ENCODE peak calls at places on chromosomes 11 and 22, in seven cellular contexts. G, F, Z, L, X, R and K are unnamed samples.

GRCh38 chr11:17343907-17344306 is 7.7 kb upstream of the NCR3LG1 start:
- DNase-seq in G (peak; percentile 56), R (no peak), X (no peak), L (no peak), Z (no peak), F (no peak), K (no peak)

GRCh38 chr11:69374110-69374981 is 80.4 kb downstream of the MYEOV start:
- DNase-seq in F (no peak), X (no peak), R (no peak), G (no peak), L (peak; percentile 82), Z (no peak), K (no peak)

GRCh38 chr11:126061707-126062678 is 673 bp downstream of the CDON start:
- DNase-seq in L (peak; percentile 56), R (no peak), F (no peak), X (no peak), Z (peak; percentile 66), G (peak; percentile 23), K (peak; percentile 17)

GRCh38 chr11:57240757-57241156 is 3.7 kb upstream of the APLNR start:
- DNase-seq in X (no peak), F (no peak), G (no peak), Z (no peak), R (no peak), L (peak; percentile 89), K (no peak)

GRCh38 chr11:69943066-69943465 is 123.8 kb upstream of the FGF3 start:
- DNase-seq in L (no peak), X (no peak), G (peak; percentile 31), F (no peak), Z (peak; percentile 41), R (no peak), K (no peak)

GRCh38 chr22:39249081-39249704 is 4.4 kb upstream of the PDGFB start:
- DNase-seq in R (no peak), G (no peak), F (no peak), Z (no peak), L (no peak), X (no peak), K (no peak)

GRCh38 chr11:118643995-118644345 is 35.5 kb downstream of the TREH start:
- DNase-seq in F (no peak), X (no peak), R (no peak), Z (no peak), L (no peak), G (no peak), K (no peak)

GRCh38 chr11:76665172-76665571 is 5.4 kb downstream of the LRRC32 start:
- DNase-seq in Z (no peak), L (peak; percentile 11), R (no peak), F (no peak), X (no peak), G (no peak), K (no peak)

GRCh38 chr11:94876222-94876621 is 97.1 kb downstream of the CWC15 start:
- DNase-seq in F (no peak), L (no peak), Z (no peak), G (no peak), R (no peak), X (no peak), K (no peak)

GRCh38 chr11:131868769-131869482 is 498.5 kb downstream of the NTM start:
- DNase-seq in G (no peak), F (no peak), X (no peak), L (no peak), R (no peak), Z (no peak), K (no peak)

GRCh38 chr11:131864205-131864604 is 493.8 kb downstream of the NTM start:
- DNase-seq in R (no peak), X (no peak), G (no peak), Z (no peak), L (peak; percentile 72), F (no peak), K (no peak)

GRCh38 chr11:131867457-131868257 is 497.2 kb downstream of the NTM start:
- DNase-seq in L (peak; percentile 70), R (no peak), G (no peak), X (no peak), F (peak; percentile 68), Z (peak; percentile 20), K (peak; percentile 51)

GRCh38 chr11:131865860-131866259 is 495.4 kb downstream of the NTM start:
- DNase-seq in F (no peak), G (no peak), X (no peak), Z (no peak), R (no peak), L (no peak), K (no peak)

DNA sequence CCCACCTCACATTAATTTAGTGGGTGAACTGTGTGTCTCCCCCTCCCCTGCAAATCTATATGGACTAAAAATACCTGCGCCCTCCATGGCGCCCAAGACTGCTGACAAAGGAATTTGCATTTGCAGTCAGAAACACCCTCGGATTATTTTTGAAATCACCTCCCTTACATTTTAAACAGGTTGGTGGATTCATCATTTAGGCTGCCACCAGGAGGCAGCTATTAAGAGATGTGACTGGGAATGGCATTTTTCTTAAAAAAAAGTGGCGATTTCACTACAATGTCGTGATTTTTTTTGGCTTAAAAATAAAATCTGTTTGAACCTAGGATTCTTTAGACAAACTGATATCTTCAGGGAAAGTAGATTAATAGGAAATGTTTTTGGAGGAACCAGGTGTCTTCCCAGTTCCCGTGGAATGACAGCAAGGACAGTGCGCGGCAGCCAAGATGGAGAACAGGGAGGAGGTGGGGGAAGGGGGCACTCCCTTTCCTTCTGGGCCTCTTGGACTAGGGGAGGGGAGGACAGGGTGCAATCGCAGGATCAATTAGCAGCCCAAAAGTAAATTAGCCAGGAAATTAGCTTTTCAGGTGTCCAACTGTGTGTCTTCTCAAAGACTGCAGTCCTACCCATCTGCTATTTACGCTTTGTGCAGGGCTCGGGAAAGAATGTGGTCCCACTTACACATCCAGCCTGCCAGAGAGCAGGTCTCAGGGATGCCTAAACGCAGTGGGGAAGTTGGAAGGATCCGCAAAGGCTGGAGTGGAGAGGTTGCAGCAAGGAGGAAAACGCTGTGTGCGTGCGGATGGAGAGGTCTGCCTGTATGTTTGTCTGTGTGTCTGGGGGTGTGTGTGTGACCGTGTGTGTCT is 496.4 kb downstream of the NTM start:
- DNase-seq in G (no peak), R (no peak), Z (no peak), X (no peak), F (no peak), L (no peak), K (no peak)
- TF ChIP-seq CTCF in G (no peak), R (no peak), Z (no peak), X (no peak), F (peak; percentile 17), L (peak; percentile 48), K (no peak)

DNA sequence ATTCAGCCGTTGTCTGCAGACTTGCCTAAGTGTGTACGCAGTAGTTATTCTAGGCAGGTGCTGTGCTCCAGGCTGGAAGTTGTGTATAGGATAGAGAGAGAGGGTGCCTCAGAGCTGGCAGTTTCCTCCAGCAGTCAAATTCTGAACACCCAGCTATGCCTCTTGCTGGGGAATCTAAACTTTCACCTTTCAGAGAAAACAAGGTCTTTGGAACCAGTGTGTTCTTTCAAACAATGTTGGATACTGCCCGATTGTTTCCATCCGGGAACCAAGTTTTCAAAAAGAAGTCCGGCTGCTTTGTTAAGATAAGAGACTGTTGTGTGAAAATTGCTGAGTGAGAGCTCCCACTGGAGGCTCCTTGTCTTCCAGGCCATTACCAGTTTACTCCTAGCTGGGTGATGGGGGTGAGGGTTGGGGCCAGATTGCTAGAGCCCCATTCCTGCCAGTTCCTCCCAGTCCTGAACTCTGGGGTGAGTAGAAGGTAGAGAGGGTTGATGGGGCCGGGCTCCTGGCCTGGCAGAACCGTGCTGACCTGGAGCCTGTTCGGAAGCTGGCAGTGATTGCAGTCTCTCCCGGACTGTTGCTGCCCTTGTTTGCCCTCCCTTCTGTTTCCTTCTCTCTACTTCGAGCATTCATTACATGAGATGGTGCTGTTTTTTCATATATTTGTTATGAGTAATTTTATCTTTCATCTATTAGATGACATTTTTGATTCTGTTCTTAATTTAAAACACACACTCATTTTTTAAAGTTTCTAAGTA is 150.2 kb downstream of the TEAD1 start:
- DNase-seq in X (peak; percentile 31), L (no peak), F (no peak), R (no peak), Z (peak; percentile 86), G (no peak), K (no peak)
- H3K27ac ChIP-seq in X (peak overlapping the region; percentile 47), L (peak overlapping the region; percentile 91), F (no peak overlapping the region), R (no peak overlapping the region), Z (peak overlapping the region; percentile 83), G (no peak overlapping the region), K (no peak overlapping the region)

GRCh38 chr11:128929991-128930390 is 12.7 kb downstream of the TP53AIP1 start:
- DNase-seq in F (no peak), L (no peak), Z (no peak), R (no peak), X (no peak), G (no peak), K (no peak)
- TF ChIP-seq SIN3A in F (no peak), L (no peak), Z (no peak), R (no peak), X (no peak), G (no peak), K (no peak)

GRCh38 chr22:47837703-47838102 is 1075.3 kb downstream of the TBC1D22A start:
- DNase-seq in Z (peak; percentile 30), X (peak; percentile 41), G (peak; percentile 13), R (no peak), L (peak; percentile 20), F (peak; percentile 17), K (no peak)
- TF ChIP-seq CTCF in Z (peak; percentile 50), X (peak; percentile 60), G (peak; percentile 28), R (peak; percentile 48), L (peak; percentile 42), F (peak; percentile 74), K (peak; percentile 71)

GRCh38 chr22:36234919-36235318 is 4.4 kb downstream of the APOL2 start:
- DNase-seq in X (no peak), F (no peak), R (no peak), L (no peak), G (no peak), Z (no peak), K (no peak)

GRCh38 chr22:36233796-36234195 is 5.5 kb downstream of the APOL2 start:
- DNase-seq in G (no peak), R (no peak), F (no peak), L (no peak), X (no peak), Z (no peak), K (no peak)

GRCh38 chr22:36235585-36235984 is 3.7 kb downstream of the APOL2 start:
- DNase-seq in G (no peak), R (no peak), L (no peak), Z (no peak), F (no peak), X (no peak), K (no peak)

GRCh38 chr22:36234211-36234610 is 5.1 kb downstream of the APOL2 start:
- DNase-seq in R (no peak), X (no peak), G (no peak), L (no peak), F (no peak), Z (no peak), K (no peak)

GRCh38 chr22:36232715-36233401 is 6.5 kb downstream of the APOL2 start:
- DNase-seq in R (no peak), Z (no peak), G (no peak), L (no peak), X (no peak), F (no peak), K (no peak)
- H3K27ac ChIP-seq in R (no peak overlapping the region), Z (peak overlapping the region; percentile 62), G (no peak overlapping the region), L (no peak overlapping the region), X (no peak overlapping the region), F (no peak overlapping the region), K (no peak overlapping the region)